ENCODE peak calls at places on chromosomes 5 and 9, in four cellular contexts. C, N, L and W are unnamed samples.

GRCh38 chr9:113963017-113963620 is 87.0 kb downstream of the ZNF618 start:
- DNase-seq in C (no peak), N (peak), L (no peak), W (peak)

GRCh38 chr9:115379719-115380118 is 261.8 kb upstream of the TNC start:
- DNase-seq in C (no peak), N (no peak), L (no peak), W (no peak)

GRCh38 chr9:91220491-91221135 is 141.1 kb downstream of the AUH start:
- DNase-seq in C (no peak), N (no peak), L (no peak), W (no peak)

GRCh38 chr9:128798896-128799295 is 11.8 kb downstream of the TBC1D13 start:
- DNase-seq in C (no peak), N (no peak), L (no peak), W (no peak)

GRCh38 chr5:115855959-115856358 is 14.2 kb downstream of the AP3S1 start:
- DNase-seq in C (no peak), N (no peak), L (no peak), W (no peak)

GRCh38 chr5:166342330-166342891 is 1949.0 kb upstream of the WWC1 start:
- DNase-seq in C (no peak), N (no peak), L (no peak), W (no peak)

GRCh38 chr9:114588150-114588663 is 638 bp downstream of the ATP6V1G1 start:
- DNase-seq in C (no peak), N (no peak), L (peak), W (no peak)

GRCh38 chr5:68673451-68674180 is 420.2 kb upstream of the SLC30A5 start:
- DNase-seq in C (no peak), N (no peak), L (no peak), W (no peak)

GRCh38 chr5:142104491-142104890 is 4.1 kb upstream of the NDFIP1 start:
- DNase-seq in C (no peak), N (no peak), L (no peak), W (peak)

GRCh38 chr5:79109527-79110492 is 1.8 kb upstream of the BHMT start:
- DNase-seq in C (no peak), N (peak), L (no peak), W (no peak)

GRCh38 chr5:10251409-10251808 is 1.3 kb downstream of the CCT5 start:
- DNase-seq in C (no peak), N (no peak), L (no peak), W (no peak)

GRCh38 chr9:18543406-18543965 is 69.5 kb downstream of the ADAMTSL1 start:
- DNase-seq in C (no peak), N (no peak), L (no peak), W (no peak)

GRCh38 chr9:83583151-83584014 is 39.6 kb upstream of the IDNK start:
- DNase-seq in C (peak), N (no peak), L (peak), W (peak)

GRCh38 chr9:84851935-84852585 is 182.5 kb downstream of the NTRK2 start:
- DNase-seq in C (no peak), N (no peak), L (peak), W (no peak)

GRCh38 chr9:127979015-127979332 is 1.8 kb downstream of the EEIG1 start:
- DNase-seq in C (no peak), N (no peak), L (no peak), W (no peak)

GRCh38 chr9:87732756-87733155 is 6.8 kb downstream of the CTSL start:
- DNase-seq in C (no peak), N (no peak), L (no peak), W (no peak)

GRCh38 chr5:50759526-50760280 is 93.3 kb downstream of the PARP8 start:
- DNase-seq in C (no peak), N (no peak), L (no peak), W (no peak)

GRCh38 chr9:70475211-70475610 is 60.8 kb upstream of the KLF9 start:
- DNase-seq in C (no peak), N (no peak), L (no peak), W (no peak)

GRCh38 chr9:86713456-86713855 is 233.8 kb downstream of the GAS1 start:
- DNase-seq in C (no peak), N (no peak), L (no peak), W (no peak)

GRCh38 chr9:131992906-131993657 is 86.6 kb downstream of the MED27 start:
- DNase-seq in C (no peak), N (no peak), L (no peak), W (no peak)

GRCh38 chr5:44506561-44506960 is 117.3 kb upstream of the FGF10 start:
- DNase-seq in C (no peak), N (no peak), L (no peak), W (no peak)